ENCODE peak calls at places on chromosome 20, in six cellular contexts. H is Calu3; X is left cardiac atrium; N is activated CD8-positive, alpha-beta T cell treated with anti-CD3 and anti-CD28 coated beads, Interleukin-2, amount 10 ng/mL, durations not matched to agents 7 days and 5 days; U is WTC11; E is stimulated activated CD8-positive, alpha-beta memory T cell treated with anti-CD3 and anti-CD28 coated beads, Interleukin-7, amount 100 ng/mL, for 1 hour. S is an unnamed sample.

GRCh38 chr20:31707994-31708744 is 14.5 kb downstream of the BCL2L1 start:
- DNase-seq in H (peak; percentile 73), X (peak; percentile 41), N (no peak), U (peak; percentile 78), E (no peak), S (peak; percentile 66)

GRCh38 chr20:7285918-7286556 is 518.6 kb downstream of the BMP2 start:
- DNase-seq in H (peak; percentile 60), X (peak; percentile 82), N (peak; percentile 44), U (peak; percentile 62), E (no peak), S (peak; percentile 80)

GRCh38 chr20:44747166-44748004 is 1.7 kb downstream of the KCNK15 start:
- DNase-seq in H (peak; percentile 98), X (peak; percentile 82), N (peak; percentile 73), U (peak; percentile 95), E (no peak), S (peak; percentile 95)

GRCh38 chr20:7540923-7541322 is 399.3 kb downstream of the HAO1 start:
- DNase-seq in H (no peak), X (no peak), N (no peak), U (no peak), E (no peak), S (no peak)

GRCh38 chr20:49713779-49714712 is at the start of gene B4GALT5:
- DNase-seq in H (peak; percentile 87), X (peak; percentile 82), N (peak; percentile 65), U (peak; percentile 94), E (peak; percentile 24), S (peak; percentile 75)

GRCh38 chr20:48284837-48285236 is 499.6 kb upstream of the SULF2 start:
- DNase-seq in H (no peak), X (no peak), N (no peak), U (no peak), E (no peak), S (no peak)

GRCh38 chr20:35269055-35269781 is 8.7 kb downstream of the MMP24OS start:
- DNase-seq in H (peak; percentile 90), X (peak; percentile 68), N (peak; percentile 67), U (peak; percentile 91), E (no peak), S (peak; percentile 69)

GRCh38 chr20:63103402-63104311 is 96.9 kb upstream of the BHLHE23 start:
- DNase-seq in H (no peak), X (no peak), N (no peak), U (no peak), E (no peak), S (no peak)

GRCh38 chr20:986733-987355 is 15.3 kb downstream of the RSPO4 start:
- DNase-seq in H (peak; percentile 13), X (no peak), N (peak; percentile 23), U (no peak), E (no peak), S (no peak)

GRCh38 chr20:56690531-56691175 is 61.5 kb downstream of the TFAP2C start:
- DNase-seq in H (peak; percentile 20), X (no peak), N (no peak), U (no peak), E (no peak), S (no peak)

GRCh38 chr20:48298851-48299484 is 513.7 kb upstream of the SULF2 start:
- DNase-seq in H (peak; percentile 89), X (no peak), N (no peak), U (no peak), E (no peak), S (no peak)

GRCh38 chr20:1900321-1900791 is 5.1 kb downstream of the SIRPA start:
- DNase-seq in H (peak; percentile 53), X (peak; percentile 65), N (no peak), U (peak; percentile 74), E (no peak), S (peak; percentile 57)

GRCh38 chr20:1326031-1326930 is 2.7 kb downstream of the SDCBP2 start:
- DNase-seq in H (no peak), X (peak; percentile 57), N (no peak), U (no peak), E (no peak), S (no peak)

GRCh38 chr20:36407196-36407733 is 101.1 kb downstream of the DLGAP4 start:
- DNase-seq in H (no peak), X (no peak), N (no peak), U (no peak), E (no peak), S (no peak)

GRCh38 chr20:25574411-25574810 is 10.9 kb downstream of the NINL start:
- DNase-seq in H (peak; percentile 0), X (no peak), N (no peak), U (no peak), E (no peak), S (no peak)

GRCh38 chr20:46990811-46991567 is 96.3 kb downstream of the EYA2 start:
- DNase-seq in H (no peak), X (no peak), N (no peak), U (no peak), E (no peak), S (no peak)

GRCh38 chr20:4059631-4060030 is 44.3 kb upstream of the RNF24 start:
- DNase-seq in H (no peak), X (no peak), N (no peak), U (no peak), E (no peak), S (peak; percentile 10)

GRCh38 chr20:2139736-2140135 is 38.1 kb downstream of the STK35 start:
- DNase-seq in H (no peak), X (no peak), N (no peak), U (no peak), E (no peak), S (no peak)

GRCh38 chr20:21796059-21796458 is 90.6 kb downstream of the PAX1 start:
- DNase-seq in H (no peak), X (no peak), N (no peak), U (peak; percentile 40), E (no peak), S (no peak)

GRCh38 chr20:53668981-53669380 is 75.3 kb upstream of the ZNF217 start:
- DNase-seq in H (no peak), X (no peak), N (no peak), U (no peak), E (no peak), S (no peak)

GRCh38 chr20:11509776-11510175 is 407.9 kb upstream of the BTBD3 start:
- DNase-seq in H (no peak), X (no peak), N (no peak), U (no peak), E (no peak), S (no peak)

GRCh38 chr20:44030394-44030793 is 115.7 kb downstream of the TOX2 start:
- DNase-seq in H (no peak), X (no peak), N (no peak), U (no peak), E (no peak), S (no peak)

GRCh38 chr20:21505161-21505809 is 8.6 kb downstream of the NKX2-2 start:
- DNase-seq in H (peak; percentile 53), X (peak; percentile 71), N (peak; percentile 81), U (peak; percentile 94), E (peak; percentile 49), S (peak; percentile 75)

GRCh38 chr20:52268184-52268583 is 76.6 kb upstream of the ZFP64 start:
- DNase-seq in H (no peak), X (no peak), N (no peak), U (no peak), E (no peak), S (no peak)

GRCh38 chr20:50982372-50982771 is 23.8 kb downstream of the MOCS3 start:
- DNase-seq in H (peak; percentile 77), X (no peak), N (no peak), U (no peak), E (no peak), S (no peak)

GRCh38 chr20:38229376-38230252 is 30.9 kb downstream of the KIAA1755 start:
- DNase-seq in H (peak; percentile 68), X (peak; percentile 17), N (peak; percentile 23), U (no peak), E (no peak), S (no peak)

GRCh38 chr20:38550274-38550673 is 30.7 kb upstream of the ADIG start:
- DNase-seq in H (no peak), X (no peak), N (peak; percentile 26), U (no peak), E (no peak), S (no peak)

GRCh38 chr20:59932616-59933295 is 681 bp downstream of the SYCP2 start:
- DNase-seq in H (no peak), X (peak; percentile 36), N (no peak), U (no peak), E (no peak), S (no peak)

GRCh38 chr20:51563597-51564332 is 21.2 kb upstream of the NFATC2 start:
- DNase-seq in H (peak; percentile 79), X (peak; percentile 82), N (no peak), U (peak; percentile 73), E (no peak), S (peak; percentile 50)

GRCh38 chr20:31260326-31260932 is 3.0 kb downstream of the DEFB115 start:
- DNase-seq in H (peak; percentile 48), X (no peak), N (no peak), U (no peak), E (no peak), S (no peak)

GRCh38 chr20:23131766-23132165 is 45.6 kb upstream of the CD93 start:
- DNase-seq in H (no peak), X (no peak), N (no peak), U (no peak), E (no peak), S (no peak)

GRCh38 chr20:4471221-4471620 is 250.5 kb upstream of the PRND start:
- DNase-seq in H (no peak), X (no peak), N (no peak), U (no peak), E (no peak), S (no peak)

GRCh38 chr20:37852666-37853065 is 50.3 kb upstream of the VSTM2L start:
- DNase-seq in H (no peak), X (no peak), N (no peak), U (no peak), E (no peak), S (no peak)

GRCh38 chr20:54340667-54341081 is 132.8 kb downstream of the PFDN4 start:
- DNase-seq in H (no peak), X (no peak), N (no peak), U (no peak), E (no peak), S (no peak)

GRCh38 chr20:17835941-17836861 is 132.4 kb downstream of the SNX5 start:
- DNase-seq in H (no peak), X (peak; percentile 88), N (no peak), U (no peak), E (no peak), S (peak; percentile 35)

GRCh38 chr20:19129976-19130612 is 82.3 kb upstream of the SLC24A3 start:
- DNase-seq in H (no peak), X (no peak), N (no peak), U (no peak), E (no peak), S (peak; percentile 54)

GRCh38 chr20:6718660-6719059 is 48.8 kb upstream of the BMP2 start:
- DNase-seq in H (peak; percentile 39), X (no peak), N (no peak), U (no peak), E (no peak), S (peak; percentile 84)

GRCh38 chr20:63957690-63958441 is 1.6 kb upstream of the UCKL1 start:
- DNase-seq in H (no peak), X (peak; percentile 63), N (no peak), U (peak; percentile 75), E (no peak), S (no peak)

GRCh38 chr20:24470031-24470781 is 777 bp downstream of the SYNDIG1 start:
- DNase-seq in H (no peak), X (no peak), N (no peak), U (peak; percentile 33), E (no peak), S (peak; percentile 36)

GRCh38 chr20:52889225-52889624 is 82.9 kb upstream of the TSHZ2 start:
- DNase-seq in H (no peak), X (no peak), N (no peak), U (no peak), E (no peak), S (no peak)